ENCODE peak calls at places on chromosomes 2 and 18, in four cellular contexts. One of them, this sample, is unnamed. For H3K36me3, the result is how much of the 10 kb centered on the place peaks cover.

GRCh38 chr2:31397099-31397498 is 17.4 kb downstream of the XDH start:
- DNase-seq in cardiac muscle cell: no peak
- DNase-seq in PC-9: no peak
- DNase-seq in brain microvascular endothelial cell: no peak
- DNase-seq in this sample: peak

GRCh38 chr2:127884436-127884835 is 1.3 kb downstream of the AMMECR1L start:
- DNase-seq in cardiac muscle cell: peak
- DNase-seq in brain microvascular endothelial cell: peak
- DNase-seq in PC-9: no peak
- DNase-seq in this sample: no peak

GRCh38 chr2:140157816-140158215 is 1377.6 kb upstream of the NXPH2 start:
- DNase-seq in brain microvascular endothelial cell: no peak
- DNase-seq in cardiac muscle cell: no peak
- DNase-seq in PC-9: no peak
- DNase-seq in this sample: no peak

GRCh38 chr2:201558665-201559064 is 84.6 kb downstream of the TMEM237 start:
- DNase-seq in PC-9: no peak
- DNase-seq in cardiac muscle cell: no peak
- DNase-seq in brain microvascular endothelial cell: no peak
- DNase-seq in this sample: no peak

GRCh38 chr2:78908973-78909372 is 116.5 kb upstream of the REG3G start:
- DNase-seq in PC-9: no peak
- DNase-seq in cardiac muscle cell: no peak
- DNase-seq in brain microvascular endothelial cell: no peak
- DNase-seq in this sample: no peak

GRCh38 chr2:146844226-146844990 is 1000.4 kb upstream of the ACVR2A start:
- DNase-seq in PC-9: no peak
- DNase-seq in cardiac muscle cell: peak
- DNase-seq in brain microvascular endothelial cell: no peak
- DNase-seq in this sample: no peak

GRCh38 chr2:146734042-146734715 is 1110.7 kb upstream of the ACVR2A start:
- DNase-seq in PC-9: no peak
- DNase-seq in brain microvascular endothelial cell: peak
- DNase-seq in cardiac muscle cell: peak
- DNase-seq in this sample: no peak

GRCh38 chr18:70931942-70932814 is 643.3 kb downstream of the SOCS6 start:
- DNase-seq in PC-9: no peak
- DNase-seq in cardiac muscle cell: peak
- DNase-seq in brain microvascular endothelial cell: peak
- DNase-seq in this sample: no peak

GRCh38 chr18:74957588-74958224 is 251.2 kb downstream of the PTGR3 start:
- DNase-seq in PC-9: no peak
- DNase-seq in cardiac muscle cell: no peak
- DNase-seq in brain microvascular endothelial cell: no peak
- DNase-seq in this sample: no peak

GRCh38 chr2:222142027-222142426 is 156.8 kb downstream of the PAX3 start:
- DNase-seq in brain microvascular endothelial cell: no peak
- DNase-seq in cardiac muscle cell: no peak
- DNase-seq in PC-9: peak
- DNase-seq in this sample: no peak

GRCh38 chr18:80147418-80148315 is 38.6 kb downstream of the ADNP2 start:
- DNase-seq in PC-9: no peak
- DNase-seq in brain microvascular endothelial cell: peak
- DNase-seq in cardiac muscle cell: peak
- DNase-seq in this sample: peak

GRCh38 chr2:16075045-16076012 is 135.0 kb downstream of the MYCN start:
- DNase-seq in PC-9: no peak
- DNase-seq in brain microvascular endothelial cell: no peak
- DNase-seq in cardiac muscle cell: no peak
- DNase-seq in this sample: no peak

GRCh38 chr2:160429248-160430000 is 64.2 kb downstream of the RBMS1 start:
- DNase-seq in brain microvascular endothelial cell: no peak
- DNase-seq in cardiac muscle cell: peak
- DNase-seq in PC-9: peak
- DNase-seq in this sample: no peak

GRCh38 chr2:135600915-135601314 is 69.6 kb downstream of the R3HDM1 start:
- DNase-seq in cardiac muscle cell: peak
- DNase-seq in PC-9: no peak
- DNase-seq in brain microvascular endothelial cell: no peak
- DNase-seq in this sample: no peak

GRCh38 chr2:216838146-216838545 is 21.7 kb downstream of the TNP1 start:
- DNase-seq in brain microvascular endothelial cell: peak
- DNase-seq in cardiac muscle cell: peak
- DNase-seq in PC-9: no peak
- DNase-seq in this sample: no peak

GRCh38 chr2:25165992-25166618 is 2.3 kb downstream of the POMC start:
- DNase-seq in PC-9: no peak
- DNase-seq in brain microvascular endothelial cell: no peak
- DNase-seq in cardiac muscle cell: peak
- DNase-seq in this sample: peak

GRCh38 chr2:14401838-14402237 is 230.7 kb upstream of the LRATD1 start:
- DNase-seq in cardiac muscle cell: no peak
- DNase-seq in PC-9: no peak
- DNase-seq in brain microvascular endothelial cell: no peak
- DNase-seq in this sample: no peak

GRCh38 chr18:39209173-39209572 is 1643.6 kb upstream of the CELF4 start:
- DNase-seq in PC-9: no peak
- DNase-seq in brain microvascular endothelial cell: no peak
- DNase-seq in cardiac muscle cell: no peak
- DNase-seq in this sample: no peak

GRCh38 chr18:48197819-48198218 is 211.4 kb downstream of the ZBTB7C start:
- DNase-seq in PC-9: no peak
- DNase-seq in brain microvascular endothelial cell: no peak
- DNase-seq in cardiac muscle cell: no peak
- DNase-seq in this sample: no peak

GRCh38 chr18:35582899-35583558 is 1.5 kb downstream of the GALNT1 start:
- DNase-seq in PC-9: peak
- DNase-seq in cardiac muscle cell: peak
- DNase-seq in brain microvascular endothelial cell: peak
- DNase-seq in this sample: peak

GRCh38 chr2:235049719-235050118 is 97.9 kb downstream of the SH3BP4 start:
- DNase-seq in cardiac muscle cell: no peak
- DNase-seq in PC-9: no peak
- DNase-seq in brain microvascular endothelial cell: no peak
- DNase-seq in this sample: no peak
- H3K36me3 ChIP-seq in cardiac muscle cell: under half
- H3K36me3 ChIP-seq in PC-9: half or more
- H3K36me3 ChIP-seq in brain microvascular endothelial cell: under half
- H3K36me3 ChIP-seq in this sample: under half

GRCh38 chr2:219494952-219495530 is 3.6 kb upstream of the GMPPA start:
- DNase-seq in brain microvascular endothelial cell: no peak
- DNase-seq in cardiac muscle cell: no peak
- DNase-seq in PC-9: no peak
- DNase-seq in this sample: no peak
- H3K36me3 ChIP-seq in brain microvascular endothelial cell: under half
- H3K36me3 ChIP-seq in cardiac muscle cell: under half
- H3K36me3 ChIP-seq in PC-9: under half
- H3K36me3 ChIP-seq in this sample: under half

GRCh38 chr2:46956981-46957531 is 41.5 kb upstream of the MCFD2 start:
- DNase-seq in cardiac muscle cell: no peak
- DNase-seq in PC-9: no peak
- DNase-seq in brain microvascular endothelial cell: no peak
- DNase-seq in this sample: peak
- H3K36me3 ChIP-seq in cardiac muscle cell: under half
- H3K36me3 ChIP-seq in PC-9: under half
- H3K36me3 ChIP-seq in brain microvascular endothelial cell: half or more
- H3K36me3 ChIP-seq in this sample: under half

DNA sequence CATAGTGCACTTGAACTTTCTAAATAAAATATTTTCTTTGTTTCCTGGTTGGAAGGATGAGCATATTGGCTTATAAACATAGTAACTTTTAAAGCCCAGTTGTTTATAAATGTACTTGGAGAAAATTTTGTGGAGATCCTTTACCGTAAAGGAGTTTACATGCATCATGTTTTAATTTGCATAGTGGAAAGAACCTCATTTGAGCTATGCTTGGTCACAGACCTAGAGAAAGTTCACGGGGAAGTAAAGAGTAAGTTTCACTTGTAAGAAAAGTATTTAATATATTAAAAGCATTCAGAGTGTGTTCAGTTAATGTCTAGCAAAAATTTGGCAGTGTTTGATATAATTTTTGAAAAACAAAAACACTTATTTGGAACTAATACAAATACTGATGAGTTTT is 45.3 kb downstream of the PIKFYVE start:
- DNase-seq in cardiac muscle cell: no peak
- DNase-seq in brain microvascular endothelial cell: no peak
- DNase-seq in PC-9: no peak
- DNase-seq in this sample: no peak
- H3K36me3 ChIP-seq in cardiac muscle cell: under half
- H3K36me3 ChIP-seq in brain microvascular endothelial cell: under half
- H3K36me3 ChIP-seq in PC-9: under half
- H3K36me3 ChIP-seq in this sample: under half

GRCh38 chr18:23545247-23545789 is 41.0 kb downstream of the NPC1 start:
- DNase-seq in PC-9: no peak
- DNase-seq in brain microvascular endothelial cell: no peak
- DNase-seq in cardiac muscle cell: no peak
- DNase-seq in this sample: no peak

GRCh38 chr18:23540867-23541266 is 37.6 kb downstream of the RMC1 start:
- DNase-seq in brain microvascular endothelial cell: peak
- DNase-seq in cardiac muscle cell: peak
- DNase-seq in PC-9: no peak
- DNase-seq in this sample: no peak

GRCh38 chr18:23539911-23540475 is 36.7 kb downstream of the RMC1 start:
- DNase-seq in brain microvascular endothelial cell: no peak
- DNase-seq in cardiac muscle cell: no peak
- DNase-seq in PC-9: no peak
- DNase-seq in this sample: no peak

GRCh38 chr18:23541349-23542093 is 38.2 kb downstream of the RMC1 start:
- DNase-seq in PC-9: no peak
- DNase-seq in brain microvascular endothelial cell: no peak
- DNase-seq in cardiac muscle cell: peak
- DNase-seq in this sample: no peak

GRCh38 chr18:23542471-23542870 is 39.2 kb downstream of the RMC1 start:
- DNase-seq in cardiac muscle cell: no peak
- DNase-seq in brain microvascular endothelial cell: no peak
- DNase-seq in PC-9: no peak
- DNase-seq in this sample: no peak
- H3K36me3 ChIP-seq in cardiac muscle cell: under half
- H3K36me3 ChIP-seq in brain microvascular endothelial cell: under half
- H3K36me3 ChIP-seq in PC-9: under half
- H3K36me3 ChIP-seq in this sample: half or more

GRCh38 chr18:44770641-44771040 is 90.0 kb downstream of the SETBP1 start:
- DNase-seq in PC-9: no peak
- DNase-seq in brain microvascular endothelial cell: no peak
- DNase-seq in cardiac muscle cell: peak
- DNase-seq in this sample: no peak
- H3K36me3 ChIP-seq in PC-9: under half
- H3K36me3 ChIP-seq in brain microvascular endothelial cell: under half
- H3K36me3 ChIP-seq in cardiac muscle cell: under half
- H3K36me3 ChIP-seq in this sample: under half

GRCh38 chr2:32403782-32404181 is 47.0 kb downstream of the BIRC6 start:
- DNase-seq in brain microvascular endothelial cell: no peak
- DNase-seq in PC-9: no peak
- DNase-seq in cardiac muscle cell: no peak
- DNase-seq in this sample: no peak

GRCh38 chr2:32404691-32405090 is 47.9 kb downstream of the BIRC6 start:
- DNase-seq in PC-9: no peak
- DNase-seq in brain microvascular endothelial cell: no peak
- DNase-seq in cardiac muscle cell: no peak
- DNase-seq in this sample: no peak

GRCh38 chr2:32402087-32402486 is 45.3 kb downstream of the BIRC6 start:
- DNase-seq in brain microvascular endothelial cell: no peak
- DNase-seq in PC-9: no peak
- DNase-seq in cardiac muscle cell: no peak
- DNase-seq in this sample: no peak

DNA sequence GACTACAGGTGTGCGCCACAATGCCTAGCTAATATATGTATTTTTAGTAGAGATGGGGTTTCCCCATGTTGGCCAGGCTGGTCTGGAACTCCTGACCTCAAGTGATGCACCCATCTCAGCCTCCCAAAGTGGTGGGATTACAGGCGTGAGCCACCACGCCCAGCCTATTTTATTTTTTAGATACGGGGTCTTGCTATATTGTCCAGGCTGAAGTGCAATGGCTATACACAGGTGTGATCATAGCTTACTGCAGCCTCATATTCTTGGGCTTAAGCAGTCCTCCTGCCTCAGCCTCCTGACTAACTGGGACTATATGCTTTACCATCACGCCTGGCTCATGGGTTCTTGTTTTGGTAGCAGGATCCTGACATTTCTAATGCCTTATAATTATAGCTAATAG is 42.4 kb downstream of the BIRC6 start:
- DNase-seq in PC-9: no peak
- DNase-seq in cardiac muscle cell: no peak
- DNase-seq in brain microvascular endothelial cell: no peak
- DNase-seq in this sample: no peak
- H3K36me3 ChIP-seq in PC-9: under half
- H3K36me3 ChIP-seq in cardiac muscle cell: under half
- H3K36me3 ChIP-seq in brain microvascular endothelial cell: under half
- H3K36me3 ChIP-seq in this sample: under half

GRCh38 chr2:70211595-70211994 is 20.8 kb upstream of the C2orf42 start:
- DNase-seq in PC-9: no peak
- DNase-seq in brain microvascular endothelial cell: no peak
- DNase-seq in cardiac muscle cell: no peak
- DNase-seq in this sample: no peak
- H3K36me3 ChIP-seq in PC-9: under half
- H3K36me3 ChIP-seq in brain microvascular endothelial cell: under half
- H3K36me3 ChIP-seq in cardiac muscle cell: half or more
- H3K36me3 ChIP-seq in this sample: under half

GRCh38 chr2:7169631-7170030 is 252.4 kb downstream of the RNF144A start:
- DNase-seq in PC-9: no peak
- DNase-seq in cardiac muscle cell: no peak
- DNase-seq in brain microvascular endothelial cell: no peak
- DNase-seq in this sample: no peak

GRCh38 chr2:7168012-7168411 is 250.8 kb downstream of the RNF144A start:
- DNase-seq in brain microvascular endothelial cell: no peak
- DNase-seq in PC-9: no peak
- DNase-seq in cardiac muscle cell: no peak
- DNase-seq in this sample: no peak

GRCh38 chr2:7161501-7161900 is 244.3 kb downstream of the RNF144A start:
- DNase-seq in brain microvascular endothelial cell: no peak
- DNase-seq in PC-9: no peak
- DNase-seq in cardiac muscle cell: no peak
- DNase-seq in this sample: no peak

GRCh38 chr2:7165736-7166135 is 248.5 kb downstream of the RNF144A start:
- DNase-seq in PC-9: no peak
- DNase-seq in cardiac muscle cell: no peak
- DNase-seq in brain microvascular endothelial cell: no peak
- DNase-seq in this sample: no peak
- H3K36me3 ChIP-seq in PC-9: under half
- H3K36me3 ChIP-seq in cardiac muscle cell: under half
- H3K36me3 ChIP-seq in brain microvascular endothelial cell: under half
- H3K36me3 ChIP-seq in this sample: under half

GRCh38 chr2:200385063-200385635 is 78.7 kb downstream of the SPATS2L start:
- DNase-seq in brain microvascular endothelial cell: no peak
- DNase-seq in PC-9: no peak
- DNase-seq in cardiac muscle cell: no peak
- DNase-seq in this sample: no peak
- H3K36me3 ChIP-seq in brain microvascular endothelial cell: under half
- H3K36me3 ChIP-seq in PC-9: under half
- H3K36me3 ChIP-seq in cardiac muscle cell: under half
- H3K36me3 ChIP-seq in this sample: under half